ENCODE peak calls at places on chromosomes 1 and 21, in nine cellular contexts. D is IMR-90, K is neuronal stem cell, M is astrocyte, S is H9, N is mesenchymal stem cell, I is mesendoderm, G is endodermal cell, E is fibroblast of lung. Y is an unnamed sample.

GRCh38 chr1:1204998-1205768 is 1.2 kb downstream of the TNFRSF18 start:
- DNase-seq in D (no peak), K (no peak), M (no peak), S (no peak), N (no peak), I (no peak), G (no peak), E (no peak), Y (peak)

GRCh38 chr1:107787299-107787698 is 177.7 kb downstream of the VAV3 start:
- DNase-seq in D (no peak), K (no peak), M (no peak), S (peak), N (no peak), I (peak), G (peak), E (no peak), Y (no peak)

GRCh38 chr1:174999216-174999925 is 376 bp upstream of the CACYBP start:
- DNase-seq in D (peak), K (peak), M (peak), S (peak), N (peak), I (peak), G (peak), E (peak), Y (peak)

GRCh38 chr1:184911830-184912229 is 62.5 kb downstream of the NIBAN1 start:
- DNase-seq in D (no peak), K (no peak), M (no peak), S (no peak), N (no peak), I (no peak), G (no peak), E (no peak), Y (no peak)

GRCh38 chr1:119878171-119878570 is 18.1 kb downstream of the ADAM30 start:
- DNase-seq in D (no peak), K (no peak), M (no peak), S (no peak), N (no peak), I (no peak), G (no peak), E (no peak), Y (no peak)

GRCh38 chr1:218066332-218066731 is 218.8 kb upstream of the RRP15 start:
- DNase-seq in D (no peak), K (no peak), M (no peak), S (no peak), N (no peak), I (no peak), G (no peak), E (no peak), Y (no peak)

GRCh38 chr1:156599811-156600210 is 1.5 kb downstream of the GPATCH4 start:
- DNase-seq in D (no peak), K (no peak), M (no peak), S (no peak), N (peak), I (no peak), G (no peak), E (peak), Y (no peak)

GRCh38 chr1:206803221-206803730 is 31.0 kb upstream of the IL10 start:
- DNase-seq in D (no peak), K (no peak), M (no peak), S (no peak), N (no peak), I (peak), G (no peak), E (no peak), Y (no peak)

GRCh38 chr1:4120557-4121292 is 220.7 kb upstream of the C1orf174 start:
- DNase-seq in D (no peak), K (no peak), M (no peak), S (no peak), N (no peak), I (no peak), G (no peak), E (no peak), Y (no peak)

GRCh38 chr1:8004803-8005573 is 21.1 kb downstream of the ERRFI1 start:
- DNase-seq in D (peak), K (no peak), M (peak), S (no peak), N (peak), I (peak), G (peak), E (peak), Y (peak)

GRCh38 chr1:59892836-59893811 is 33.4 kb downstream of the CYP2J2 start:
- DNase-seq in D (no peak), K (no peak), M (no peak), S (no peak), N (no peak), I (peak), G (no peak), E (no peak), Y (no peak)

GRCh38 chr1:236394016-236394481 is at the start of gene EDARADD:
- DNase-seq in D (no peak), K (no peak), M (peak), S (no peak), N (no peak), I (peak), G (no peak), E (peak), Y (no peak)

GRCh38 chr1:42429623-42430022 is 26.2 kb downstream of the ZMYND12 start:
- DNase-seq in D (no peak), K (no peak), M (peak), S (no peak), N (no peak), I (peak), G (no peak), E (no peak), Y (no peak)

GRCh38 chr1:181134543-181135461 is 46.3 kb downstream of the IER5 start:
- DNase-seq in D (peak), K (no peak), M (peak), S (no peak), N (peak), I (no peak), G (no peak), E (peak), Y (peak)

GRCh38 chr1:214329456-214330220 is 48.7 kb downstream of the SMYD2 start:
- DNase-seq in D (no peak), K (no peak), M (no peak), S (no peak), N (no peak), I (no peak), G (peak), E (no peak), Y (no peak)

GRCh38 chr1:161137881-161138280 is 5.4 kb upstream of the DEDD start:
- DNase-seq in D (no peak), K (no peak), M (no peak), S (no peak), N (no peak), I (peak), G (no peak), E (no peak), Y (no peak)

GRCh38 chr1:94068831-94069648 is 51.9 kb downstream of the ABCA4 start:
- DNase-seq in D (peak), K (no peak), M (peak), S (no peak), N (peak), I (peak), G (peak), E (peak), Y (no peak)

GRCh38 chr1:33260435-33260980 is 4.2 kb downstream of the ZNF362 start:
- DNase-seq in D (no peak), K (no peak), M (no peak), S (no peak), N (no peak), I (no peak), G (no peak), E (no peak), Y (no peak)

GRCh38 chr1:230028602-230029223 is 38.3 kb upstream of the GALNT2 start:
- DNase-seq in D (no peak), K (no peak), M (no peak), S (no peak), N (no peak), I (no peak), G (no peak), E (no peak), Y (no peak)

GRCh38 chr1:25199876-25200620 is 32.3 kb downstream of the SYF2 start:
- DNase-seq in D (no peak), K (no peak), M (no peak), S (no peak), N (no peak), I (no peak), G (no peak), E (no peak), Y (no peak)

DNA sequence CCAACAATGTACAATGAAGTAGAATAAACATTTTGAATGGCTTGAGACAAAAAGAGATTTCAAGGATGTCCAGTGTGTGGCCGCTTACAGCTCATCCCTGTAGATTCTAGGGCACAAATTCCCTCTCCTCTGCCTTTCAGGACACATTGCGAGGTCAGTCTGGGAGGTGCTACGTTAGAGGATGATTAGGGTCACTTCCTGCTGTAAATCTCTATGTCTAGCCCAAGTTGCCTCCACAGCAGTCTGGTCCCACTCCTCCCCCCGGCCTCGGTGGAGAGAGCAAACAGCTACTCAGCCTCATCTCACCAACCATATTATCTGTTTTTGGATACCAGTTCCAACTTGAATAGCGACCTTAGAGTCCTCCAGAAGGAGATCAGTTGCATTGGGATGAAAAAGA is 17.0 kb downstream of the KCNJ10 start:
- DNase-seq in D (no peak), K (no peak), M (no peak), S (no peak), N (no peak), I (no peak), G (no peak), E (no peak), Y (no peak)
- H3K9ac ChIP-seq in D (no peak), K (no peak), M (no peak), S (no peak), N (no peak), I (no peak), G (no peak), E (no peak), Y (no peak)

GRCh38 chr21:43907751-43908150 is 42.7 kb downstream of the AGPAT3 start:
- DNase-seq in D (no peak), K (no peak), M (no peak), S (no peak), N (no peak), I (no peak), G (no peak), E (no peak), Y (peak)
- H3K9ac ChIP-seq in D (no peak), K (no peak), M (no peak), S (no peak), N (no peak), I (no peak), G (no peak), E (no peak), Y (no peak)

GRCh38 chr1:216903389-216903754 is 180.1 kb upstream of the ESRRG start:
- DNase-seq in D (peak), K (no peak), M (peak), S (no peak), N (peak), I (peak), G (peak), E (peak), Y (no peak)
- H3K9ac ChIP-seq in D (no peak), K (no peak), M (peak), S (no peak), N (no peak), I (no peak), G (peak), E (no peak), Y (no peak)

DNA sequence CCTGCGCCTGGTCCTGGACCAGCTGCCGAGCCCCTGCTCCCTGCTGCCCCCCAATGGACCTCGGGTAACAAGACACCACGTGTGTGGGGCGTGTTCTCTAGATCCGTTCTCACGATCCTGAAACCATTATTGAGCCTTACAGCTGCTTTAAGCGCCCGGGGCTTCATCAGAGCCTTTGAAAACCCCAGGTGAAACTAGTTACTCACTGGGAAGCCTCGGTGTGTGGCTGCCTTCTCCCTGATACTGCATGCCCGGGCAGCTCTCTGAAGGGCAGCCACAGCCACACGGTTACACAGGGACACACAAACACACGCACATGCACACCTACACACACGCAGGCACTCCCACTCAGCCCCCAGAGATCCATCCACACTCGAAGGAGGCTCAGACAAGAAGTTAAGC is 5.3 kb downstream of the HES2 start:
- DNase-seq in D (peak), K (no peak), M (peak), S (peak), N (peak), I (peak), G (peak), E (peak), Y (no peak)
- H3K9ac ChIP-seq in D (no peak), K (no peak), M (peak), S (no peak), N (peak), I (no peak), G (no peak), E (no peak), Y (no peak)

GRCh38 chr1:224801761-224802490 is 127.5 kb upstream of the DNAH14 start:
- DNase-seq in D (no peak), K (no peak), M (no peak), S (no peak), N (no peak), I (no peak), G (no peak), E (no peak), Y (no peak)
- H3K9ac ChIP-seq in D (no peak), K (no peak), M (no peak), S (no peak), N (no peak), I (no peak), G (no peak), E (no peak), Y (no peak)